ENCODE peak calls at places on chromosomes 2 and 18, in five cellular contexts. One of them, this sample, is unnamed.

GRCh38 chr18:45951021-45951714 is 16.0 kb downstream of the EPG5 start:
- DNase-seq in GM12878: no peak
- DNase-seq in K562: no peak
- DNase-seq in HepG2: no peak
- DNase-seq in H1: no peak
- DNase-seq in this sample: no peak

GRCh38 chr2:143026411-143027054 is 102.7 kb upstream of the ARHGAP15 start:
- DNase-seq in K562: no peak
- DNase-seq in H1: peak; percentile 61
- DNase-seq in GM12878: no peak
- DNase-seq in HepG2: no peak
- DNase-seq in this sample: no peak

GRCh38 chr2:178512491-178512890 is 32.2 kb downstream of the PLEKHA3 start:
- DNase-seq in GM12878: no peak
- DNase-seq in H1: no peak
- DNase-seq in HepG2: no peak
- DNase-seq in K562: no peak
- DNase-seq in this sample: no peak

GRCh38 chr2:209553913-209554312 is 130.1 kb downstream of the MAP2 start:
- DNase-seq in GM12878: no peak
- DNase-seq in K562: no peak
- DNase-seq in H1: no peak
- DNase-seq in HepG2: no peak
- DNase-seq in this sample: no peak

GRCh38 chr18:25826823-25827617 is 263.4 kb downstream of the SS18 start:
- DNase-seq in H1: no peak
- DNase-seq in HepG2: peak; percentile 58
- DNase-seq in GM12878: no peak
- DNase-seq in K562: no peak
- DNase-seq in this sample: no peak

GRCh38 chr2:236345081-236345714 is 81.0 kb upstream of the ASB18 start:
- DNase-seq in GM12878: no peak
- DNase-seq in H1: no peak
- DNase-seq in K562: no peak
- DNase-seq in HepG2: no peak
- DNase-seq in this sample: no peak

GRCh38 chr2:228446732-228447131 is 265.2 kb upstream of the SPHKAP start:
- DNase-seq in GM12878: no peak
- DNase-seq in K562: no peak
- DNase-seq in H1: no peak
- DNase-seq in HepG2: no peak
- DNase-seq in this sample: no peak

GRCh38 chr2:96923810-96924774 is 54.2 kb upstream of the SEMA4C start:
- DNase-seq in HepG2: no peak
- DNase-seq in H1: no peak
- DNase-seq in K562: peak; percentile 83
- DNase-seq in GM12878: no peak
- DNase-seq in this sample: no peak

GRCh38 chr2:196205891-196206408 is 34.6 kb upstream of the STK17B start:
- DNase-seq in H1: no peak
- DNase-seq in K562: no peak
- DNase-seq in HepG2: no peak
- DNase-seq in GM12878: no peak
- DNase-seq in this sample: no peak

GRCh38 chr2:84829693-84830092 is 51.2 kb downstream of the TRABD2A start:
- DNase-seq in GM12878: no peak
- DNase-seq in H1: no peak
- DNase-seq in HepG2: no peak
- DNase-seq in K562: no peak
- DNase-seq in this sample: no peak

GRCh38 chr2:233083782-233084181 is 23.6 kb downstream of the INPP5D start:
- DNase-seq in H1: no peak
- DNase-seq in K562: no peak
- DNase-seq in HepG2: no peak
- DNase-seq in GM12878: no peak
- DNase-seq in this sample: no peak

GRCh38 chr18:56267334-56267733 is 371.1 kb downstream of the TXNL1 start:
- DNase-seq in K562: no peak
- DNase-seq in H1: no peak
- DNase-seq in GM12878: no peak
- DNase-seq in HepG2: no peak
- DNase-seq in this sample: no peak

GRCh38 chr2:9118383-9118960 is 88.1 kb upstream of the ASAP2 start:
- DNase-seq in GM12878: no peak
- DNase-seq in K562: no peak
- DNase-seq in HepG2: no peak
- DNase-seq in H1: no peak
- DNase-seq in this sample: no peak

GRCh38 chr2:120305296-120305695 is 40.6 kb upstream of the INHBB start:
- DNase-seq in H1: no peak
- DNase-seq in GM12878: no peak
- DNase-seq in HepG2: peak; percentile 76
- DNase-seq in K562: peak; percentile 48
- DNase-seq in this sample: no peak

GRCh38 chr2:17869128-17869527 is 9.3 kb upstream of the KCNS3 start:
- DNase-seq in K562: no peak
- DNase-seq in HepG2: no peak
- DNase-seq in H1: no peak
- DNase-seq in GM12878: no peak
- DNase-seq in this sample: no peak

GRCh38 chr18:23668731-23669130 is 6.0 kb upstream of the ANKRD29 start:
- DNase-seq in H1: no peak
- DNase-seq in GM12878: no peak
- DNase-seq in HepG2: no peak
- DNase-seq in K562: no peak
- DNase-seq in this sample: no peak

GRCh38 chr2:10369269-10370255 is 66.9 kb downstream of the HPCAL1 start:
- DNase-seq in HepG2: peak; percentile 83
- DNase-seq in K562: peak; percentile 75
- DNase-seq in H1: no peak
- DNase-seq in GM12878: no peak
- DNase-seq in this sample: no peak

GRCh38 chr2:163774862-163775261 is 39.1 kb upstream of the FIGN start:
- DNase-seq in HepG2: no peak
- DNase-seq in GM12878: no peak
- DNase-seq in H1: no peak
- DNase-seq in K562: no peak
- DNase-seq in this sample: no peak

GRCh38 chr2:231935207-231935524 is 9.0 kb upstream of the NPPC start:
- DNase-seq in GM12878: no peak
- DNase-seq in K562: no peak
- DNase-seq in H1: no peak
- DNase-seq in HepG2: no peak
- DNase-seq in this sample: no peak

GRCh38 chr2:161104054-161104553 is 56.1 kb upstream of the TANK start:
- DNase-seq in K562: no peak
- DNase-seq in GM12878: peak; percentile 72
- DNase-seq in HepG2: no peak
- DNase-seq in H1: no peak
- DNase-seq in this sample: no peak

GRCh38 chr2:64329848-64330247 is 124.1 kb upstream of the LGALSL start:
- DNase-seq in K562: no peak
- DNase-seq in H1: no peak
- DNase-seq in GM12878: no peak
- DNase-seq in HepG2: no peak
- DNase-seq in this sample: no peak

GRCh38 chr2:165648826-165649225 is 145.2 kb downstream of the GALNT3 start:
- DNase-seq in GM12878: no peak
- DNase-seq in HepG2: no peak
- DNase-seq in K562: no peak
- DNase-seq in H1: no peak
- DNase-seq in this sample: no peak

GRCh38 chr2:65240657-65241056 is 13.0 kb downstream of the ACTR2 start:
- DNase-seq in K562: no peak
- DNase-seq in H1: no peak
- DNase-seq in HepG2: no peak
- DNase-seq in GM12878: no peak
- DNase-seq in this sample: no peak

GRCh38 chr2:22879009-22879863 is 505.7 kb upstream of the KLHL29 start:
- DNase-seq in GM12878: no peak
- DNase-seq in HepG2: no peak
- DNase-seq in K562: no peak
- DNase-seq in H1: no peak
- DNase-seq in this sample: no peak

GRCh38 chr2:162029287-162029901 is 44.6 kb downstream of the DPP4 start:
- DNase-seq in K562: no peak
- DNase-seq in GM12878: no peak
- DNase-seq in H1: no peak
- DNase-seq in HepG2: peak; percentile 43
- DNase-seq in this sample: no peak

GRCh38 chr2:128661289-128661688 is 342.6 kb upstream of the HS6ST1 start:
- DNase-seq in K562: no peak
- DNase-seq in HepG2: no peak
- DNase-seq in H1: no peak
- DNase-seq in GM12878: no peak
- DNase-seq in this sample: no peak

GRCh38 chr2:157444643-157445040 is 753 bp upstream of the CYTIP start:
- DNase-seq in HepG2: no peak
- DNase-seq in H1: no peak
- DNase-seq in GM12878: no peak
- DNase-seq in K562: no peak
- DNase-seq in this sample: no peak

GRCh38 chr18:26703170-26703933 is 155.0 kb upstream of the KCTD1 start:
- DNase-seq in GM12878: no peak
- DNase-seq in K562: no peak
- DNase-seq in HepG2: no peak
- DNase-seq in H1: no peak
- DNase-seq in this sample: no peak

GRCh38 chr18:13260114-13260926 is 41.8 kb downstream of the LDLRAD4 start:
- DNase-seq in GM12878: no peak
- DNase-seq in K562: no peak
- DNase-seq in H1: no peak
- DNase-seq in HepG2: no peak
- DNase-seq in this sample: no peak

GRCh38 chr18:13261658-13262357 is 43.2 kb downstream of the LDLRAD4 start:
- DNase-seq in H1: no peak
- DNase-seq in K562: no peak
- DNase-seq in HepG2: no peak
- DNase-seq in GM12878: no peak
- DNase-seq in this sample: no peak

GRCh38 chr18:13262839-13263691 is 44.5 kb downstream of the LDLRAD4 start:
- DNase-seq in HepG2: no peak
- DNase-seq in GM12878: no peak
- DNase-seq in H1: no peak
- DNase-seq in K562: no peak
- DNase-seq in this sample: no peak

GRCh38 chr18:13259701-13260100 is 41.1 kb downstream of the LDLRAD4 start:
- DNase-seq in K562: no peak
- DNase-seq in GM12878: no peak
- DNase-seq in HepG2: no peak
- DNase-seq in H1: no peak
- DNase-seq in this sample: no peak

DNA sequence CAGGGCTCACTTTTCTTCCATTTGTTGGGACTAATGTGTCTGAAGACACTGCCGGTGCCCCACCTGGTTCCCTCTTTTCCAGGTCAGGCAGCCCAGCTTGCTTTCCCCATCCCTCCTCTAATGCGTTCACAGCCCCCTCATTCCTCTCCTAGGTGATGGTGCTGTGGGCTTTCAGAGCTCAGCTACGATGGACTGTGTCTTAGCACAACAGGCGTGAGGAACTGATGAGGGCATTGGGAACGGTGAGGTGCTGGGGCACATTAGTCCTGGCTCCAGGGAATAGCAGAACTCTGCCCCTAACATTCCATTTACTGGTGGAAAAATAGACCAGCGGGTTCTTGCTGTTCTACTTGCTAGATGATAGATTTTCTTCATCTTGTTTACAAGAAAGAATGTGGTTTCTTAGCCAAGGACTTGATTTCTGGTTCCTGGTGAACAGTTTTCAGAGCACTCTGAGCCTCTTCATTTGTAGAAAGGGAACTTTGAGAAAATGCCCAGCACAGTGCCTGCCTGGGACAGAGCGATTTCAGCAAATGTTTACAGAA is 42.4 kb downstream of the LDLRAD4 start:
- DNase-seq in GM12878: no peak
- DNase-seq in K562: no peak
- DNase-seq in HepG2: no peak
- DNase-seq in H1: no peak
- DNase-seq in this sample: no peak
- TF ChIP-seq TAF1 in GM12878: no peak
- TF ChIP-seq TAF1 in K562: no peak
- TF ChIP-seq TAF1 in HepG2: no peak
- TF ChIP-seq TAF1 in H1: no peak
- TF ChIP-seq TAF1 in this sample: no peak

GRCh38 chr2:159249955-159250723 is 36.4 kb downstream of the WDSUB1 start:
- DNase-seq in HepG2: no peak
- DNase-seq in K562: no peak
- DNase-seq in GM12878: peak; percentile 40
- DNase-seq in H1: no peak
- DNase-seq in this sample: no peak
- TF ChIP-seq POLR2A in HepG2: no peak
- TF ChIP-seq POLR2A in K562: no peak
- TF ChIP-seq POLR2A in GM12878: no peak
- TF ChIP-seq POLR2A in H1: no peak
- TF ChIP-seq POLR2A in this sample: no peak

GRCh38 chr2:146982393-146982846 is 862.4 kb upstream of the ACVR2A start:
- DNase-seq in H1: no peak
- DNase-seq in GM12878: no peak
- DNase-seq in HepG2: no peak
- DNase-seq in K562: no peak
- DNase-seq in this sample: no peak

GRCh38 chr2:146985753-146986152 is 859.1 kb upstream of the ACVR2A start:
- DNase-seq in K562: no peak
- DNase-seq in H1: no peak
- DNase-seq in GM12878: no peak
- DNase-seq in HepG2: no peak
- DNase-seq in this sample: no peak

GRCh38 chr2:146981921-146982320 is 862.9 kb upstream of the ACVR2A start:
- DNase-seq in GM12878: no peak
- DNase-seq in K562: no peak
- DNase-seq in H1: no peak
- DNase-seq in HepG2: no peak
- DNase-seq in this sample: no peak

GRCh38 chr2:146986161-146986560 is 858.7 kb upstream of the ACVR2A start:
- DNase-seq in K562: no peak
- DNase-seq in HepG2: no peak
- DNase-seq in GM12878: peak; percentile 23
- DNase-seq in H1: no peak
- DNase-seq in this sample: no peak

GRCh38 chr2:146984014-146984413 is 860.8 kb upstream of the ACVR2A start:
- DNase-seq in H1: no peak
- DNase-seq in GM12878: no peak
- DNase-seq in K562: no peak
- DNase-seq in HepG2: no peak
- DNase-seq in this sample: no peak
- TF ChIP-seq TAF1 in H1: no peak
- TF ChIP-seq TAF1 in GM12878: no peak
- TF ChIP-seq TAF1 in K562: no peak
- TF ChIP-seq TAF1 in HepG2: no peak
- TF ChIP-seq TAF1 in this sample: no peak

DNA sequence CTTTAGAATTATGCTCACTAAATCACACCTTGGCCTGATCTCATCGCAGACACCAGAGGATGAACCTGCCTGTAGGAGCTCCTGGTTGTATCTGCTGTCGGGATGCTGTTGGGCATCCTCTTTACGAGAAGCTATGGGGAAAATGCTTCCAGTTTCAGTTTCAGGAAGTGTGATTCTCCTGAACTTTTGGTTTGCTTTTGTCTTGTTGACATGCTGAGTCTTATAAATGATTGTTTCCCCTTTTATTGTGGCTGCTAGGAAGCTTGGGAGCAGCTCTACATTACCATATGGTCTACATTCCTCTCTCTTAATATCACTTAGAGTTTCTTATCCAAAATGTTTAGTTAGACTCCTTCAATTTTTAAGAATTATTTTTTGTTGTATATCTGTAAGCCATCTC is 227.5 kb downstream of the MTX2 start:
- DNase-seq in H1: no peak
- DNase-seq in GM12878: no peak
- DNase-seq in K562: no peak
- DNase-seq in HepG2: no peak
- DNase-seq in this sample: no peak
- TF ChIP-seq POLR2A in H1: no peak
- TF ChIP-seq POLR2A in GM12878: no peak
- TF ChIP-seq POLR2A in K562: no peak
- TF ChIP-seq POLR2A in HepG2: no peak
- TF ChIP-seq POLR2A in this sample: no peak

This sample was measured in GM12891.